ENCODE peak calls at places on chromosomes 2 and 18, in eight cellular contexts. P is HCT116, G is BE2C, C is brain microvascular endothelial cell, Q is ascending aorta, S is AG10803, F is testis, W is endodermal cell. K is an unnamed sample.

GRCh38 chr18:72376256-72376655 is 167.9 kb downstream of the CBLN2 start:
- DNase-seq in S (no peak), W (no peak), F (no peak), G (no peak), P (no peak), Q (no peak), C (no peak), K (no peak)

GRCh38 chr18:26082475-26082874 is 7.9 kb downstream of the SS18 start:
- DNase-seq in Q (no peak), G (no peak), C (peak; percentile 35), P (no peak), F (no peak), S (peak; percentile 25), W (no peak), K (no peak)

GRCh38 chr2:85698880-85699254 is 4.7 kb downstream of the GNLY start:
- DNase-seq in C (no peak), W (no peak), Q (no peak), S (no peak), G (no peak), F (no peak), P (no peak), K (no peak)

GRCh38 chr2:43453771-43454170 is 142.1 kb downstream of the THADA start:
- DNase-seq in G (no peak), F (no peak), P (no peak), W (no peak), S (no peak), C (no peak), Q (no peak), K (no peak)

GRCh38 chr2:144519934-144520717 is at the start of gene ZEB2:
- DNase-seq in P (peak; percentile 19), C (peak; percentile 89), Q (no peak), F (peak; percentile 91), G (peak; percentile 60), W (peak; percentile 68), S (peak; percentile 90), K (peak; percentile 91)

GRCh38 chr2:230658877-230659652 is 53.6 kb upstream of the CAB39 start:
- DNase-seq in G (no peak), P (no peak), F (no peak), W (no peak), C (no peak), S (no peak), Q (no peak), K (no peak)

GRCh38 chr2:144183744-144184143 is 336.2 kb downstream of the ZEB2 start:
- DNase-seq in C (no peak), G (no peak), W (no peak), P (no peak), F (no peak), Q (no peak), S (peak; percentile 98), K (peak; percentile 98)

GRCh38 chr2:176491172-176491904 is 222.1 kb downstream of the MTX2 start:
- DNase-seq in W (no peak), Q (no peak), F (peak; percentile 63), S (peak; percentile 100), G (no peak), C (peak; percentile 90), P (no peak), K (peak; percentile 100)

GRCh38 chr2:195590866-195591215 is 66.2 kb upstream of the SLC39A10 start:
- DNase-seq in W (no peak), G (no peak), Q (no peak), S (no peak), P (no peak), F (no peak), C (no peak), K (no peak)

GRCh38 chr2:67234443-67234842 is 162.7 kb upstream of the ETAA1 start:
- DNase-seq in F (no peak), C (peak; percentile 34), Q (no peak), S (peak; percentile 57), W (peak; percentile 63), P (no peak), G (no peak), K (no peak)

GRCh38 chr2:190999949-191000665 is 13.9 kb downstream of the STAT1 start:
- DNase-seq in P (no peak), F (no peak), W (no peak), S (peak; percentile 66), G (no peak), C (no peak), Q (no peak), K (no peak)

DNA sequence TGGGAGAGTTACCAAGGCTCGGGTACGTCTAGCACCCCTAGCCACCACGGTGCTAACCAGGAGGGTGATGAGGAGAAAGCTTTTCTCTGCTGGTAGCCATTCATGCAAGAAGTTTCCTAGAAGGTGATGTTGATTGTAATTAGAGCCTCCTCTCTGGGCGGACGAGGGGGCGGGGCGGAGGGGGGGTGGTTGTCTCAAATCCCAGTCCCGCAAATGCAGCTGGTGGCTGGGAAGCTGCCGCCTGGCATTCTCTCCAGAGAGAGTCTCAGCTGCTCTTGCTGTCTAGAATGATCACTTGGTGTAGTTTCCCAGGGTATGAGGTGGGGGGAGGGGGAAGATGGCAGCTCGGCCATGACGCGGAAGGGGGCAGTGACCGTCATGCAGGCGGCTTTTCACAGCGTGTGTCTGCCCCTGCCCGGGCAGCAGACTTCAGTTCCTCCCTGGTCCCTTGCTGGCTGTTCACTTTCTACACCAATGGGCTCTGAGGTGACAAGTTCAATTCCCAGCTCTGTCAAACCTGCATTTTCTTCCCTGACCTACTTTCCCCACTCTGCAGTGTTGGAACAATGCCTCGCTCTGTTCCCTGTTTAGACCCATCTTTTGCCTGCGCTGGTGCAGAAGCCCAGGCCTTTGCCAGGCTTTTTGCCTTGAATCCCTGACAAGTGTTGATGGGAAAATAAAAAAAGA is 61.5 kb upstream of the KLF7 start:
- DNase-seq in P (no peak), F (peak; percentile 86), S (peak; percentile 38), G (no peak), Q (no peak), W (peak; percentile 96), C (peak; percentile 49), K (no peak)
- H3K4me3 ChIP-seq in P (no peak overlapping the region), F (no peak overlapping the region), S (no peak overlapping the region), G (no peak overlapping the region), Q (peak overlapping the region; percentile 17), W (peak overlapping the region; percentile 5), C (no peak overlapping the region), K (no peak overlapping the region)

DNA sequence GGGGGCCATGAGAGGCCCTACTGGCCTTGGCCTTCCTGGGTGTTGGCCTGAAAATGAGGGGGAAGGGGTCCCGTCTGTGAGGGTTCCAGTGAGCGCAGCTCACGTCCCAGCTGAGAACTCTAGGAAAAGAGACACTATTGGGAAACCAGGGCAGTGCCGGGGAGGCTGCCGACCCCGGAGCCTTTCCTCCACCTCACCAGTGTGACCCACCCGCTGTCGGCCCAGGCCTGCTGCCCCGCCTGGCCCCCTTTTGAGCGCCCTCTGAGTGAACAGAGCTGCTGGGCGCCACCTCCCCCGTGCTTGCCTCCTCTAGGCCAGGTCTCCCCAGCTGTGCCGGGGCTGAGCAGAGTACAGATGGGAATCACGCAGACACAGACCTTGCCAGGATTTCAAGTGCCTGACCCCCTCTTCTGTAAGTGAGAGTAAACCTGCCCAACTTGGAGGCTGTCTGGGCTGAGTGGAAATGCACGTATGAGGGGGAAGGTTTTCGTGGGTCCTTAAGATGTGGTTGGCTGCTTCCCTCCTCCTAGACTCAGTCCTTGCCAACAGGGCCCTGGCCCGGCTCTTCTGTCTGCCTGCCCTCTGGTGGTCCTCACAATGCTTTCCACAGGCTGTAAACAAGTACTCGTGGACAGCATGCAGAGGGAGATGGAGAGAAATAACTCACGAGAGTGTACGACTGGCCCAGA is 17.3 kb upstream of the ARHGEF4 start:
- DNase-seq in C (no peak), Q (no peak), P (no peak), W (no peak), F (no peak), S (no peak), G (no peak), K (no peak)
- TF ChIP-seq CTCF in C (no peak), Q (no peak), P (no peak), W (peak; percentile 69), F (no peak), S (no peak), G (no peak), K (no peak)

GRCh38 chr2:234136461-234136860 is 86.0 kb downstream of the SPP2 start:
- DNase-seq in W (peak; percentile 64), S (no peak), P (no peak), Q (no peak), C (no peak), G (no peak), F (no peak), K (no peak)

GRCh38 chr2:234130734-234131133 is 80.2 kb downstream of the SPP2 start:
- DNase-seq in F (no peak), Q (no peak), S (no peak), W (no peak), C (no peak), G (no peak), P (no peak), K (no peak)

GRCh38 chr2:234134496-234134895 is 84.0 kb downstream of the SPP2 start:
- DNase-seq in Q (no peak), P (no peak), C (peak; percentile 37), W (peak; percentile 59), S (no peak), F (no peak), G (no peak), K (no peak)

GRCh38 chr2:234135750-234136221 is 85.3 kb downstream of the SPP2 start:
- DNase-seq in G (peak; percentile 82), Q (no peak), S (peak; percentile 79), W (peak; percentile 95), C (peak; percentile 80), P (peak; percentile 73), F (peak; percentile 67), K (peak; percentile 56)

GRCh38 chr2:234133004-234133403 is 82.5 kb downstream of the SPP2 start:
- DNase-seq in S (peak; percentile 80), Q (no peak), G (no peak), F (no peak), C (no peak), W (no peak), P (no peak), K (peak; percentile 58)
- H3K4me3 ChIP-seq in S (no peak overlapping the region), Q (no peak overlapping the region), G (no peak overlapping the region), F (no peak overlapping the region), C (no peak overlapping the region), W (no peak overlapping the region), P (no peak overlapping the region), K (no peak overlapping the region)

GRCh38 chr2:69157441-69157840 is 144.5 kb downstream of the ANTXR1 start:
- DNase-seq in S (no peak), W (peak; percentile 74), F (no peak), P (no peak), C (no peak), G (no peak), Q (no peak), K (no peak)

GRCh38 chr2:69156624-69157023 is 143.6 kb downstream of the ANTXR1 start:
- DNase-seq in C (no peak), S (no peak), P (no peak), Q (no peak), G (no peak), F (peak; percentile 39), W (no peak), K (no peak)

GRCh38 chr2:69163109-69163508 is 150.1 kb downstream of the ANTXR1 start:
- DNase-seq in F (peak; percentile 29), P (peak; percentile 47), S (peak; percentile 95), G (no peak), Q (no peak), W (no peak), C (peak; percentile 87), K (no peak)

GRCh38 chr2:69162121-69162520 is 149.1 kb downstream of the ANTXR1 start:
- DNase-seq in G (no peak), F (no peak), Q (no peak), W (no peak), P (no peak), S (no peak), C (no peak), K (no peak)

DNA sequence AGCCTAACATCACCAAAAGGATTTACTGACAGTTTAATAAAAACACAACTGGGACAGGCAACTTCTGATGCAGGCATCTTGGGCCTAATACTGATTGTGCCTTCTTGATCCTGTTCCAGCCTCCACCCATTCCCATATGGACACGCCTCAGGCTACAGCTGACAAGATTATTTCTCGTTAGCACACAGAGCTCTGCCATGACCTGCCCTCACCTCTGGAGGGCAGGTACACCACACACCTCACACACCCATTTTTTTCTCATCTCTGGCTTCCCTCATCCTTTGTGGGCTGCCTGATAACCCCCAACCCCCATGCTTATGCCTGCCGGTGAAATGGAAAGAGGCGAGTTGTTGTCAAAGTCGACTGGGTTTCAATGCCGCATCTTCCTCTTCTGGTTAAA is 147.0 kb downstream of the ANTXR1 start:
- DNase-seq in G (peak; percentile 36), P (no peak), Q (no peak), S (no peak), C (no peak), W (peak; percentile 85), F (no peak), K (no peak)
- TF ChIP-seq CTCF in G (peak; percentile 23), P (no peak), Q (no peak), S (no peak), C (no peak), W (peak; percentile 77), F (no peak), K (no peak)

K was measured in HFF-Myc.